ENCODE peak calls at places on chromosome 11, in four cellular contexts. C is AG10803, D is RWPE1, X is lower leg skin. E is an unnamed sample.

GRCh38 chr11:130071211-130071712 is 1.6 kb downstream of the APLP2 start:
- DNase-seq in C (peak), D (peak), X (no peak), E (no peak)

GRCh38 chr11:59271811-59272327 is 59.1 kb upstream of the MPEG1 start:
- DNase-seq in C (no peak), D (no peak), X (no peak), E (no peak)

GRCh38 chr11:32213223-32213622 is 122.3 kb downstream of the RCN1 start:
- DNase-seq in C (peak), D (no peak), X (no peak), E (no peak)

GRCh38 chr11:45146072-45147016 is at the start of gene PRDM11:
- DNase-seq in C (peak), D (peak), X (no peak), E (peak)

GRCh38 chr11:76620471-76620870 is 50.1 kb downstream of the LRRC32 start:
- DNase-seq in C (peak), D (no peak), X (no peak), E (no peak)

GRCh38 chr11:120413480-120413879 is 77.3 kb downstream of the ARHGEF12 start:
- DNase-seq in C (peak), D (peak), X (no peak), E (no peak)

GRCh38 chr11:116415095-116415494 is 357.7 kb downstream of the BUD13 start:
- DNase-seq in C (no peak), D (no peak), X (no peak), E (no peak)

GRCh38 chr11:12569499-12570040 is 104.7 kb upstream of the TEAD1 start:
- DNase-seq in C (peak), D (no peak), X (no peak), E (no peak)

GRCh38 chr11:80860632-80861031 is 1419.8 kb upstream of the TENM4 start:
- DNase-seq in C (no peak), D (peak), X (no peak), E (no peak)

GRCh38 chr11:94281321-94281720 is 23.1 kb upstream of the IZUMO1R start:
- DNase-seq in C (no peak), D (no peak), X (no peak), E (no peak)

GRCh38 chr11:107078375-107078774 is 60.1 kb upstream of the GUCY1A2 start:
- DNase-seq in C (no peak), D (no peak), X (no peak), E (no peak)

GRCh38 chr11:25769287-25769686 is 562.6 kb upstream of the ANO3 start:
- DNase-seq in C (no peak), D (peak), X (no peak), E (no peak)

GRCh38 chr11:12540913-12541587 is 133.2 kb upstream of the TEAD1 start:
- DNase-seq in C (peak), D (peak), X (no peak), E (no peak)

GRCh38 chr11:83349371-83349770 is 63.2 kb upstream of the CCDC90B start:
- DNase-seq in C (peak), D (no peak), X (no peak), E (no peak)

GRCh38 chr11:93921695-93922468 is 71.5 kb upstream of the VSTM5 start:
- DNase-seq in C (peak), D (peak), X (no peak), E (peak)

GRCh38 chr11:78354741-78355705 is 62.6 kb downstream of the GAB2 start:
- DNase-seq in C (peak), D (no peak), X (no peak), E (no peak)

GRCh38 chr11:19193916-19194315 is 7.9 kb downstream of the CSRP3 start:
- DNase-seq in C (no peak), D (no peak), X (no peak), E (no peak)

GRCh38 chr11:102727890-102728289 is 3.1 kb upstream of the MMP8 start:
- DNase-seq in C (peak), D (peak), X (no peak), E (no peak)

GRCh38 chr11:57313071-57313787 is 11.5 kb downstream of the TNKS1BP1 start:
- DNase-seq in C (no peak), D (no peak), X (no peak), E (no peak)

GRCh38 chr11:128582496-128583366 is 4.6 kb downstream of the ETS1 start:
- DNase-seq in C (peak), D (peak), X (no peak), E (no peak)

GRCh38 chr11:89625171-89625570 is 84.9 kb upstream of the TRIM77 start:
- DNase-seq in C (no peak), D (no peak), X (no peak), E (no peak)

GRCh38 chr11:15613799-15614198 is 499.1 kb downstream of the INSC start:
- DNase-seq in C (no peak), D (no peak), X (no peak), E (no peak)

GRCh38 chr11:60950024-60950423 is 2.0 kb downstream of the SLC15A3 start:
- DNase-seq in C (no peak), D (no peak), X (no peak), E (no peak)

GRCh38 chr11:2588809-2589537 is 110.8 kb downstream of the KCNQ1OT1 start:
- DNase-seq in C (no peak), D (peak), X (no peak), E (peak)

GRCh38 chr11:31816467-31817053 is 5.4 kb upstream of the PAX6 start:
- DNase-seq in C (no peak), D (no peak), X (no peak), E (no peak)

GRCh38 chr11:82533628-82534353 is 199.9 kb downstream of the FAM181B start:
- DNase-seq in C (no peak), D (no peak), X (no peak), E (no peak)

GRCh38 chr11:68643576-68643975 is 40.8 kb upstream of the GAL start:
- DNase-seq in C (no peak), D (no peak), X (no peak), E (no peak)

GRCh38 chr11:100525635-100526034 is 161.5 kb upstream of the ARHGAP42 start:
- DNase-seq in C (no peak), D (no peak), X (no peak), E (no peak)

GRCh38 chr11:2803186-2804057 is 82.2 kb downstream of the CDKN1C start:
- DNase-seq in C (no peak), D (no peak), X (no peak), E (peak)

GRCh38 chr11:8192016-8192895 is 23.4 kb upstream of the RIC3 start:
- DNase-seq in C (peak), D (peak), X (peak), E (peak)

GRCh38 chr11:106091480-106092123 is 14.1 kb downstream of the AASDHPPT start:
- DNase-seq in C (peak), D (peak), X (no peak), E (no peak)

GRCh38 chr11:61134801-61135257 is 26.4 kb downstream of the VPS37C start:
- DNase-seq in C (no peak), D (no peak), X (no peak), E (no peak)

GRCh38 chr11:123509737-123510578 is 79.9 kb downstream of the GRAMD1B start:
- DNase-seq in C (peak), D (no peak), X (no peak), E (no peak)

GRCh38 chr11:14793546-14793945 is 98.5 kb downstream of the CYP2R1 start:
- DNase-seq in C (no peak), D (no peak), X (no peak), E (no peak)

GRCh38 chr11:43689167-43689566 is 8.6 kb downstream of the HSD17B12 start:
- DNase-seq in C (no peak), D (no peak), X (no peak), E (no peak)

GRCh38 chr11:43687120-43687791 is 6.7 kb downstream of the HSD17B12 start:
- DNase-seq in C (peak), D (peak), X (peak), E (no peak)

GRCh38 chr11:43681543-43681942 is 1.0 kb downstream of the HSD17B12 start:
- DNase-seq in C (peak), D (peak), X (no peak), E (no peak)

GRCh38 chr11:43686207-43686606 is 5.7 kb downstream of the HSD17B12 start:
- DNase-seq in C (no peak), D (no peak), X (no peak), E (no peak)

DNA sequence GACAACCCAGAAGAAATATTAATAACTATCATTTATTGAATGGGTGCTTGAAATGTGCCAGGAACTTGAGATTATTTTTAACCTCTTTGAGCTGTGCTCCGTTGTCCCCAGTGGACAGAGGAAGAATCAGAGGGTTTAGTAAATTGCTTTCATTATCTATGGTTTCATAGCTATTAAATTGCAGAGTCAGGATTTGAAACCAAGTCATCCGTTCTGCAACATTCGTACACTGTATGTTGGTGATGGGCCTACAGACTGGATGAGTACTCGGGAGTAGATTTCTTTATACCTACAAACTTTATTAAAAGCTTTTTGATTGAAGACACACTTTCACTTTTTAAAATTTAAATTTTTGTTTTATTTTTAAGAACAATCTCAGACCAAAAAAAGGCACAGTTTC is 4.9 kb downstream of the HSD17B12 start:
- DNase-seq in C (no peak), D (no peak), X (no peak), E (no peak)
- TF ChIP-seq CTCF in C (no peak), D (no peak), X (no peak), E (peak)

GRCh38 chr11:65931773-65932557 is 12.7 kb downstream of the DRAP1 start:
- DNase-seq in C (no peak), D (no peak), X (no peak), E (no peak)
- TF ChIP-seq CTCF in C (no peak), D (no peak), X (no peak), E (no peak)

DNA sequence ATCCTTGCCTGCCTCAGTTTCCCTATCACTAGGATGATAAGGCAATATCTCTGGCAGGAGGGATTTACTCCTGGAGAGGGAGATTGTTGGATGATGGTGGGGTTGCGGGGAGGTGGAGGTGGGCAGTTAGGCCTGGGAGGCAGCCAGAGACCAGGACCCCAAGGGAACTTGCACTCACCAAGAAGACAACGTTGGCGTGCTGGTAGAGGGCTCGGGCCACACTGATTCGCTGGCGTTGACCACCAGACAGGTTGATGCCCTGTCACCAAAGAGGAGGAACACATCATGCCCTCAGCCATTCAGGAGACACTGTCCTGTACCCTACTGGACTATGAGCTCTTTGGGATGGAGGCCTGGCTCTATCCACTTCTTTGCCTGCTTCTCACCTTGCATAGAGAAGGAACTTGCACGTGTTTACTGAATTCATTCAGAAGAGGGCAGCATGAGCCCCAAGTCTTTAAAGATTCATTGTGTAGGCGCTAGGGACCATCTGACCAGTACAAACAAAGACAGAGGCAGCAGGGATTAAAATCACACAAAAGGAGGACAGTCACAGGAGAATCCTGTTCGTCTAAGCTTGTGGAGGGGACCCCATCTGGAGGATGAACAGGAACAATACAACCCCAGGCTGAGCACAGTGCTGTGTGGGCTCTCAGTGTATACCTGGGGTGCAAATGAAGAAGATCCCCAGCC is 24.2 kb upstream of the KCNJ11 start:
- DNase-seq in C (no peak), D (no peak), X (no peak), E (no peak)
- TF ChIP-seq CTCF in C (no peak), D (no peak), X (no peak), E (no peak)

DNA sequence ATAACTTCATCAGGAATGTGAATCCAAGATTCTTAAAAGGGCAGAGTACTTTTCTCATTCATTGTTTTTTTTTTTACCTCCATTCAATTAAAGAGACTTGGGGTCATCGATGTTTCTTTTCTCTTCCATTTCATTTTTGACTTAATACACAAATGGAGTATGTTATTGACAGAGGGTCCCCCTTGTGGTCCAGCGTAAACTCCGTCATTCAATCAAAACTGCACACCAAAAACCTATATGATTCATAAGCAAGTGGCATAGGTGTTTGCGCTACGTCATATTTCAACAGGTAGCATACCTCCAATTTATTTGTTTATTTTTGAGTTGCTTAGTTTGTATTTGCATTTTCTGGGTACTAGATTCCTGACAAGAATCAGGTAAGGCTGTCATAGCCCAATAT is 12.7 kb upstream of the FOLH1 start:
- DNase-seq in C (no peak), D (no peak), X (no peak), E (no peak)
- TF ChIP-seq CTCF in C (no peak), D (no peak), X (no peak), E (no peak)

GRCh38 chr11:17890333-17890732 is 122.5 kb downstream of the SERGEF start:
- DNase-seq in C (no peak), D (no peak), X (no peak), E (no peak)
- TF ChIP-seq CTCF in C (peak), D (no peak), X (no peak), E (peak)

E was measured in progenitor cell of endocrine pancreas.